ENCODE peak calls at places on chromosomes 13 and 19, in five cellular contexts. B is HCT116, V is SK-N-SH, I is HepG2, X is K562. M is an unnamed sample.

GRCh38 chr13:39326471-39326870 is 276.5 kb downstream of the LHFPL6 start:
- DNase-seq in I (no peak), X (no peak), B (no peak), V (no peak), M (no peak)

GRCh38 chr19:46841458-46842083 is 9.1 kb downstream of the AP2S1 start:
- DNase-seq in B (no peak), X (no peak), V (no peak), I (no peak), M (no peak)

GRCh38 chr13:113410472-113411201 is 42.7 kb downstream of the ADPRHL1 start:
- DNase-seq in X (no peak), B (peak; percentile 89), I (peak; percentile 61), V (no peak), M (no peak)

GRCh38 chr13:94617389-94618000 is 15.8 kb downstream of the GPR180 start:
- DNase-seq in V (peak; percentile 32), B (no peak), I (peak; percentile 21), X (peak; percentile 12), M (peak; percentile 44)

GRCh38 chr13:102597029-102598015 is 536 bp downstream of the TPP2 start:
- DNase-seq in X (peak; percentile 36), I (no peak), B (no peak), V (peak; percentile 64), M (no peak)

GRCh38 chr19:46659151-46660007 is 1.6 kb downstream of the DACT3 start:
- DNase-seq in I (no peak), X (peak; percentile 90), V (peak; percentile 71), B (no peak), M (peak; percentile 12)

GRCh38 chr13:43335669-43336068 is 312.3 kb downstream of the DNAJC15 start:
- DNase-seq in V (no peak), I (no peak), X (no peak), B (no peak), M (no peak)

GRCh38 chr13:54373211-54373610 is 1344.6 kb downstream of the OLFM4 start:
- DNase-seq in B (no peak), I (no peak), V (no peak), X (no peak), M (no peak)

GRCh38 chr19:32416749-32417469 is 11.3 kb downstream of the DPY19L3 start:
- DNase-seq in I (no peak), V (no peak), X (no peak), B (no peak), M (no peak)

GRCh38 chr19:1373042-1373533 is 10.6 kb upstream of the NDUFS7 start:
- DNase-seq in V (no peak), X (no peak), I (no peak), B (no peak), M (no peak)

GRCh38 chr19:42198676-42199439 is 18.6 kb downstream of the DEDD2 start:
- DNase-seq in V (no peak), B (no peak), I (no peak), X (no peak), M (no peak)

GRCh38 chr19:29675120-29675649 is 9.9 kb downstream of the PLEKHF1 start:
- DNase-seq in I (no peak), V (no peak), B (no peak), X (no peak), M (no peak)

GRCh38 chr13:38044067-38044466 is 174.5 kb upstream of the TRPC4 start:
- DNase-seq in B (no peak), I (no peak), X (no peak), V (no peak), M (no peak)

GRCh38 chr13:72696590-72696989 is 30.8 kb downstream of the MZT1 start:
- DNase-seq in V (peak; percentile 11), I (no peak), B (peak; percentile 1), X (no peak), M (no peak)

GRCh38 chr19:11378319-11379189 is 4.1 kb downstream of the SWSAP1 start:
- DNase-seq in V (peak; percentile 72), I (peak; percentile 48), X (peak; percentile 47), B (no peak), M (no peak)

GRCh38 chr13:36848228-36848982 is 29.4 kb downstream of the RFXAP start:
- DNase-seq in X (no peak), B (no peak), I (no peak), V (peak; percentile 17), M (no peak)

GRCh38 chr19:56423985-56424353 is 19.8 kb downstream of the ZNF583 start:
- DNase-seq in V (no peak), B (no peak), X (no peak), I (no peak), M (no peak)

GRCh38 chr13:93254775-93255174 is 28.2 kb downstream of the GPC6 start:
- DNase-seq in V (no peak), X (no peak), I (no peak), B (no peak), M (no peak)

GRCh38 chr19:28864577-28865042 is 348.3 kb downstream of the UQCRFS1 start:
- DNase-seq in B (no peak), X (no peak), I (no peak), V (no peak), M (no peak)

GRCh38 chr19:55166530-55167268 is at the start of gene DNAAF3:
- DNase-seq in I (peak; percentile 97), X (peak; percentile 99), V (peak; percentile 99), B (peak; percentile 97), M (peak; percentile 98)

GRCh38 chr13:74555291-74556001 is 421.2 kb upstream of the KLF12 start:
- DNase-seq in V (peak; percentile 74), B (no peak), X (no peak), I (no peak), M (no peak)

GRCh38 chr19:57302020-57302465 is 18.2 kb upstream of the ZNF543 start:
- DNase-seq in I (no peak), V (no peak), X (no peak), B (no peak), M (peak; percentile 62)

GRCh38 chr13:112684041-112684440 is 5.8 kb upstream of the ATP11A start:
- DNase-seq in X (no peak), B (no peak), I (no peak), V (no peak), M (no peak)

GRCh38 chr19:39341122-39341719 is 1.0 kb upstream of the SAMD4B start:
- DNase-seq in B (no peak), I (no peak), V (peak; percentile 57), X (peak; percentile 47), M (peak; percentile 26)

GRCh38 chr13:49597043-49597669 is 11.8 kb upstream of the RCBTB1 start:
- DNase-seq in B (no peak), V (no peak), I (no peak), X (no peak), M (no peak)

GRCh38 chr13:39565036-39565949 is 37.7 kb downstream of the LHFPL6 start:
- DNase-seq in B (peak; percentile 3), V (no peak), X (no peak), I (peak; percentile 1), M (no peak)

GRCh38 chr13:102347490-102347889 is 54.4 kb downstream of the FGF14 start:
- DNase-seq in I (no peak), X (no peak), B (no peak), V (no peak), M (no peak)

GRCh38 chr19:21586341-21587116 is 81.1 kb downstream of the ZNF429 start:
- DNase-seq in X (no peak), I (no peak), V (peak; percentile 82), B (no peak), M (peak; percentile 33)

DNA sequence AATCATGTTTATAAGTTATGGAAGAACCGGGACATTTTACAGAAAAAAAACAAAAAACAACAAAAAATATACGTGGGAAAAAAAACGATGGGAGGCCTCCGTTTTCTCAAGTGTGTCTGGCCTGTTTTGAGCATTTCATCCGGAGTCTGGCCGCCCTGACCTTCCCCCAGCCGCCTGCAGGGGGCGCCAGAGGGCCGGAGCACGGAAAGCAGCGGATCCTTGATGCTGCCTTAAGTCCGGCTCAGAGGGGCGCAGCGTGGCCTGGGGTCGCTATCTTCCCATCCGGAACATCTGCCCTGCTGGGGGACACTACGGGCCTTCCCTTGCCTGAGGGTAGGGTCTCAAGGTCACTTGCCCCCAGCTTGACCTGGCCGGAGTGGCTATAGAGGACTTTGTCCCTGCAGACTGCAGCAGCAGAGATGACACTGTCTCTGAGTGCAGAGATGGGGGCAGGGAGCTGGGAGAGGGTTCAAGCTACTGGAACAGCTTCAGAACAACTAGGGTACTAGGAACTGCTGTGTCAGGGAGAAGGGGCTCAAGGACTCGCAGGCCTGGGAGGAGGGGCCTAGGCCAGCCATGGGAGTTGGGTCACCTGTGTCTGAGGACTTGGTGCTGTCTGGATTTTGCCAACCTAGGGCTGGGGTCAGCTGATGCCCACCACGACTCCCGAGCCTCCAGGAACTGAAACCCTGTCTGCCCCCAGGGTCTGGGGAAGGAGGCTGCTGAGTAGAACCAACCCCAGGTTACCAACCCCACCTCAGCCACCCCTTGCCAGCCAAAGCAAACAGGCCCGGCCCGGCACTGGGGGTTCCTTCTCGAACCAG is 1.8 kb upstream of the APOE start:
- DNase-seq in V (peak; percentile 88), B (no peak), X (peak; percentile 70), I (peak; percentile 80), M (peak; percentile 43)
- TF ChIP-seq JUND in V (no peak), B (no peak), X (no peak), I (peak; percentile 18), M (no peak)

DNA sequence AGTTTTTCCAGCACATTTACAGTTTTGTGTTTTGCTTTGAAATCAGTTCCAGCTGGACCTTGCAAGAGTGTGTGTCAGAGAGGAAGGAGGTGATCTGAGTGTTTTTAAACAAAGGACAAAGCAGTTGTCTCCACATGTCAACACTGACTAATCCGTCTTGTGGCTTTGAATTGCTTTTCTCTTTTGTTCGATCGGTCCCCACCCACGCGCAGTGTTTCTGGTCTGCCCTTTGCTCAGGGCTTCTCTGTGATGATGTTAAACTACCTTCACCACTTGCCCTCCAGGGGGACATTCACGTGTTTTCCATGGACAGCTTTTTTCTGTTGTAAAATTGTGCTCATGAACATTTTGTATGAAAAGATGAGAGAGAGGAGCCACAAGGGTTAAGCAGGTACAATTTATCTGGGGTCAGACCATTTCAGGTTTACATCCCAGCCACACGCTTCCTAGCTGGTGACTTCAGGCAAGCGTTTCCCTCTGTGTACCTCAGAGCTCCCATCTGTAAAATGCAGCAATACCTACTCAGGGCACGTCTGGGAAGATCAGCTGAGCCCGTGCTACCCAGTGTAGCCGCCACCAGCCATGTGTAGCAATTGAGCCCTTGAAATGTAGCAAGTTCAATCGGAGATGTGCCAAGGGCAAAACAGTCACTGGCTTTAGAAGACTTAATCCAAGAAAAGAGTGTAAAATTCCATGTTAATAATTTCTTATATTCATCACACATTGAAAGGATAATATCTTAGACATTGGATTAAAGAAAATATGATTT is 13.5 kb upstream of the PLA2G4C start:
- DNase-seq in I (peak; percentile 39), V (no peak), B (peak; percentile 39), X (no peak), M (no peak)
- TF ChIP-seq JUND in I (no peak), V (no peak), B (peak; percentile 12), X (no peak), M (no peak)

GRCh38 chr13:33204130-33204927 is 81.2 kb downstream of the STARD13 start:
- DNase-seq in V (peak; percentile 63), B (no peak), I (no peak), X (no peak), M (no peak)
- TF ChIP-seq JUND in V (peak; percentile 26), B (no peak), I (no peak), X (no peak), M (no peak)

DNA sequence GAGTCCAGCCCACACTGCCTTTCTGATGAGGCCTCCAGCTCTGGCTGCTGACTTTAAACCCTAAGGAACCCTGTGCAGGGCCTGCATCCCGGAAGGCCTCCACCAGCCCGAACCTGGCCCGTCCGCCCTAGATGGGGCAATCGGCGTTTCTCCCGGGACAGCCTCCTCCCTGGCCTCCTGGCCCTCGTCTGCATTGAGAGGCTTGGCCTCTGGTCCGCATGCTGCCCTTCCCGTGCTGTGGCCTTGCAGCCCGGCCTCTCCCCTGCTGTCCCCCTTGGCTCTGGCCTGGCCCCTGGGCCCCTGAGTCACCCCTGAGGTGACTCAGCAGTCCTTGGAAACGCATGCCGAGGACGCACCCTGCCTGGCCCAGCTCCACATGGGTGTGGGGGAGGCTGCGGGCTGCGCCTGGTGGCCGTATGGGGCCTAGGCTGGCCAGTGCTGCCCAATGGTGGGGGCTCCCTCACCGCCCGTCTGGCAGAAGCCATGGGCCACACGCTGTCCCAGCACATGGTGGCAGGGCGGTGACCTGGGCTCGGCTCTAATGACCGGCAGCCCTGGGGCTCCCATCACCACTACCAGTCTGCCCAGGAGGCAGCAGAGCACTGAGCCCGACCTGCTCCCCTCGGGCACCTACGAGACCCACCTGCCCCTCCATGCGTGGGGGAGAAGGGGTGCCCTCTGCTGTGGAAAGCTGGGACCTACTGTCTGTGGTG is 25.7 kb downstream of the SH3GL1 start:
- DNase-seq in B (peak; percentile 63), V (no peak), X (peak; percentile 84), I (peak; percentile 79), M (no peak)
- TF ChIP-seq JUND in B (peak; percentile 93), V (peak; percentile 88), X (peak; percentile 99), I (peak; percentile 94), M (no peak)